ENCODE peak calls at places on chromosomes 7 and 10, in five cellular contexts. One of them, this sample, is unnamed.

GRCh38 chr10:102615361-102615760 is 28.9 kb upstream of the TRIM8 start:
- DNase-seq in H9: peak
- DNase-seq in stimulated activated CD4-positive, alpha-beta T cell treated with anti-CD3 and anti-CD28 coated beads, Interleukin-4, amount 100 ng/mL, for 24 hours: no peak
- DNase-seq in HCT116: no peak
- DNase-seq in pulmonary artery endothelial cell: no peak
- DNase-seq in this sample: peak

GRCh38 chr7:3106353-3106752 is 62.7 kb upstream of the CARD11 start:
- DNase-seq in pulmonary artery endothelial cell: no peak
- DNase-seq in H9: no peak
- DNase-seq in stimulated activated CD4-positive, alpha-beta T cell treated with anti-CD3 and anti-CD28 coated beads, Interleukin-4, amount 100 ng/mL, for 24 hours: peak
- DNase-seq in HCT116: no peak
- DNase-seq in this sample: no peak

GRCh38 chr10:29860159-29860558 is 199.2 kb downstream of the JCAD start:
- DNase-seq in H9: no peak
- DNase-seq in HCT116: no peak
- DNase-seq in stimulated activated CD4-positive, alpha-beta T cell treated with anti-CD3 and anti-CD28 coated beads, Interleukin-4, amount 100 ng/mL, for 24 hours: no peak
- DNase-seq in pulmonary artery endothelial cell: no peak
- DNase-seq in this sample: no peak

GRCh38 chr10:30417301-30417700 is 16.7 kb upstream of the MAP3K8 start:
- DNase-seq in HCT116: no peak
- DNase-seq in H9: no peak
- DNase-seq in stimulated activated CD4-positive, alpha-beta T cell treated with anti-CD3 and anti-CD28 coated beads, Interleukin-4, amount 100 ng/mL, for 24 hours: no peak
- DNase-seq in pulmonary artery endothelial cell: no peak
- DNase-seq in this sample: no peak

GRCh38 chr10:132186488-132187413 is at the start of gene DPYSL4:
- DNase-seq in pulmonary artery endothelial cell: no peak
- DNase-seq in stimulated activated CD4-positive, alpha-beta T cell treated with anti-CD3 and anti-CD28 coated beads, Interleukin-4, amount 100 ng/mL, for 24 hours: peak
- DNase-seq in H9: no peak
- DNase-seq in HCT116: no peak
- DNase-seq in this sample: peak

GRCh38 chr10:132585732-132586722 is 48.4 kb downstream of the INPP5A start:
- DNase-seq in pulmonary artery endothelial cell: no peak
- DNase-seq in HCT116: no peak
- DNase-seq in stimulated activated CD4-positive, alpha-beta T cell treated with anti-CD3 and anti-CD28 coated beads, Interleukin-4, amount 100 ng/mL, for 24 hours: no peak
- DNase-seq in H9: no peak
- DNase-seq in this sample: no peak

GRCh38 chr10:122331100-122331499 is 43.4 kb upstream of the PLEKHA1 start:
- DNase-seq in H9: no peak
- DNase-seq in pulmonary artery endothelial cell: no peak
- DNase-seq in stimulated activated CD4-positive, alpha-beta T cell treated with anti-CD3 and anti-CD28 coated beads, Interleukin-4, amount 100 ng/mL, for 24 hours: no peak
- DNase-seq in HCT116: no peak
- DNase-seq in this sample: no peak

GRCh38 chr10:117723343-117723742 is 180.8 kb downstream of the EMX2 start:
- DNase-seq in H9: no peak
- DNase-seq in pulmonary artery endothelial cell: no peak
- DNase-seq in stimulated activated CD4-positive, alpha-beta T cell treated with anti-CD3 and anti-CD28 coated beads, Interleukin-4, amount 100 ng/mL, for 24 hours: no peak
- DNase-seq in HCT116: no peak
- DNase-seq in this sample: no peak

GRCh38 chr7:27254625-27255024 is 12.0 kb downstream of the EVX1 start:
- DNase-seq in HCT116: no peak
- DNase-seq in stimulated activated CD4-positive, alpha-beta T cell treated with anti-CD3 and anti-CD28 coated beads, Interleukin-4, amount 100 ng/mL, for 24 hours: no peak
- DNase-seq in pulmonary artery endothelial cell: no peak
- DNase-seq in H9: no peak
- DNase-seq in this sample: no peak

GRCh38 chr7:54544356-54545240 is 2.4 kb downstream of the VSTM2A start:
- DNase-seq in H9: peak
- DNase-seq in pulmonary artery endothelial cell: no peak
- DNase-seq in HCT116: no peak
- DNase-seq in stimulated activated CD4-positive, alpha-beta T cell treated with anti-CD3 and anti-CD28 coated beads, Interleukin-4, amount 100 ng/mL, for 24 hours: no peak
- DNase-seq in this sample: peak

GRCh38 chr10:117993166-117993565 is 53.6 kb downstream of the RAB11FIP2 start:
- DNase-seq in pulmonary artery endothelial cell: no peak
- DNase-seq in HCT116: no peak
- DNase-seq in H9: no peak
- DNase-seq in stimulated activated CD4-positive, alpha-beta T cell treated with anti-CD3 and anti-CD28 coated beads, Interleukin-4, amount 100 ng/mL, for 24 hours: no peak
- DNase-seq in this sample: no peak

GRCh38 chr7:33805630-33806233 is 99.6 kb upstream of the BMPER start:
- DNase-seq in H9: no peak
- DNase-seq in HCT116: no peak
- DNase-seq in pulmonary artery endothelial cell: peak
- DNase-seq in stimulated activated CD4-positive, alpha-beta T cell treated with anti-CD3 and anti-CD28 coated beads, Interleukin-4, amount 100 ng/mL, for 24 hours: no peak
- DNase-seq in this sample: no peak

GRCh38 chr10:95755511-95756004 is 405 bp upstream of the ENTPD1 start:
- DNase-seq in pulmonary artery endothelial cell: no peak
- DNase-seq in HCT116: no peak
- DNase-seq in stimulated activated CD4-positive, alpha-beta T cell treated with anti-CD3 and anti-CD28 coated beads, Interleukin-4, amount 100 ng/mL, for 24 hours: no peak
- DNase-seq in H9: peak
- DNase-seq in this sample: peak

GRCh38 chr10:78691301-78692030 is 377.3 kb upstream of the ZMIZ1 start:
- DNase-seq in stimulated activated CD4-positive, alpha-beta T cell treated with anti-CD3 and anti-CD28 coated beads, Interleukin-4, amount 100 ng/mL, for 24 hours: no peak
- DNase-seq in H9: no peak
- DNase-seq in pulmonary artery endothelial cell: no peak
- DNase-seq in HCT116: no peak
- DNase-seq in this sample: peak

GRCh38 chr10:16894834-16895233 is 77.6 kb upstream of the RSU1 start:
- DNase-seq in stimulated activated CD4-positive, alpha-beta T cell treated with anti-CD3 and anti-CD28 coated beads, Interleukin-4, amount 100 ng/mL, for 24 hours: no peak
- DNase-seq in H9: no peak
- DNase-seq in pulmonary artery endothelial cell: no peak
- DNase-seq in HCT116: no peak
- DNase-seq in this sample: no peak

GRCh38 chr10:116615199-116615776 is 5.5 kb upstream of the PNLIPRP2 start:
- DNase-seq in HCT116: no peak
- DNase-seq in H9: no peak
- DNase-seq in stimulated activated CD4-positive, alpha-beta T cell treated with anti-CD3 and anti-CD28 coated beads, Interleukin-4, amount 100 ng/mL, for 24 hours: no peak
- DNase-seq in pulmonary artery endothelial cell: no peak
- DNase-seq in this sample: no peak

GRCh38 chr10:104816501-104816900 is 175.4 kb downstream of the SORCS3 start:
- DNase-seq in stimulated activated CD4-positive, alpha-beta T cell treated with anti-CD3 and anti-CD28 coated beads, Interleukin-4, amount 100 ng/mL, for 24 hours: no peak
- DNase-seq in H9: no peak
- DNase-seq in pulmonary artery endothelial cell: no peak
- DNase-seq in HCT116: no peak
- DNase-seq in this sample: no peak

GRCh38 chr10:79054203-79055099 is 14.3 kb upstream of the ZMIZ1 start:
- DNase-seq in pulmonary artery endothelial cell: no peak
- DNase-seq in H9: no peak
- DNase-seq in HCT116: no peak
- DNase-seq in stimulated activated CD4-positive, alpha-beta T cell treated with anti-CD3 and anti-CD28 coated beads, Interleukin-4, amount 100 ng/mL, for 24 hours: no peak
- DNase-seq in this sample: peak

GRCh38 chr7:101386177-101386557 is 23.5 kb downstream of the COL26A1 start:
- DNase-seq in H9: no peak
- DNase-seq in stimulated activated CD4-positive, alpha-beta T cell treated with anti-CD3 and anti-CD28 coated beads, Interleukin-4, amount 100 ng/mL, for 24 hours: no peak
- DNase-seq in HCT116: no peak
- DNase-seq in pulmonary artery endothelial cell: no peak
- DNase-seq in this sample: no peak

GRCh38 chr7:9680713-9681112 is 1247.3 kb downstream of the NXPH1 start:
- DNase-seq in HCT116: no peak
- DNase-seq in H9: no peak
- DNase-seq in pulmonary artery endothelial cell: no peak
- DNase-seq in stimulated activated CD4-positive, alpha-beta T cell treated with anti-CD3 and anti-CD28 coated beads, Interleukin-4, amount 100 ng/mL, for 24 hours: no peak
- DNase-seq in this sample: no peak

GRCh38 chr7:33900501-33900900 is 4.8 kb upstream of the BMPER start:
- DNase-seq in HCT116: no peak
- DNase-seq in H9: no peak
- DNase-seq in pulmonary artery endothelial cell: no peak
- DNase-seq in stimulated activated CD4-positive, alpha-beta T cell treated with anti-CD3 and anti-CD28 coated beads, Interleukin-4, amount 100 ng/mL, for 24 hours: no peak
- DNase-seq in this sample: no peak

GRCh38 chr7:41889472-41889871 is 186.6 kb upstream of the INHBA start:
- DNase-seq in pulmonary artery endothelial cell: no peak
- DNase-seq in HCT116: no peak
- DNase-seq in stimulated activated CD4-positive, alpha-beta T cell treated with anti-CD3 and anti-CD28 coated beads, Interleukin-4, amount 100 ng/mL, for 24 hours: no peak
- DNase-seq in H9: no peak
- DNase-seq in this sample: no peak

GRCh38 chr7:54260868-54261475 is 281.2 kb upstream of the VSTM2A start:
- DNase-seq in pulmonary artery endothelial cell: no peak
- DNase-seq in stimulated activated CD4-positive, alpha-beta T cell treated with anti-CD3 and anti-CD28 coated beads, Interleukin-4, amount 100 ng/mL, for 24 hours: no peak
- DNase-seq in HCT116: no peak
- DNase-seq in H9: no peak
- DNase-seq in this sample: no peak

GRCh38 chr7:138477081-138477578 is 17.1 kb downstream of the TRIM24 start:
- DNase-seq in stimulated activated CD4-positive, alpha-beta T cell treated with anti-CD3 and anti-CD28 coated beads, Interleukin-4, amount 100 ng/mL, for 24 hours: no peak
- DNase-seq in pulmonary artery endothelial cell: no peak
- DNase-seq in H9: no peak
- DNase-seq in HCT116: no peak
- DNase-seq in this sample: no peak

GRCh38 chr7:28018851-28019465 is 161.6 kb downstream of the JAZF1 start:
- DNase-seq in HCT116: no peak
- DNase-seq in pulmonary artery endothelial cell: no peak
- DNase-seq in H9: no peak
- DNase-seq in stimulated activated CD4-positive, alpha-beta T cell treated with anti-CD3 and anti-CD28 coated beads, Interleukin-4, amount 100 ng/mL, for 24 hours: no peak
- DNase-seq in this sample: no peak

GRCh38 chr7:138838166-138838565 is 40.2 kb upstream of the ATP6V0A4 start:
- DNase-seq in stimulated activated CD4-positive, alpha-beta T cell treated with anti-CD3 and anti-CD28 coated beads, Interleukin-4, amount 100 ng/mL, for 24 hours: no peak
- DNase-seq in H9: no peak
- DNase-seq in pulmonary artery endothelial cell: no peak
- DNase-seq in HCT116: no peak
- DNase-seq in this sample: peak

This sample was measured in endodermal cell.